ENCODE peak calls at places on chromosomes 12 and 14, in four cellular contexts. One of them, this sample, is unnamed.

GRCh38 chr14:90114554-90114953 is 52.8 kb downstream of the KCNK13 start:
- DNase-seq in fibroblast of lung: no peak
- DNase-seq in mammary epithelial cell: no peak
- DNase-seq in GM23338: no peak
- DNase-seq in this sample: no peak

GRCh38 chr12:30529489-30530269 is 166.0 kb downstream of the IPO8 start:
- DNase-seq in fibroblast of lung: no peak
- DNase-seq in mammary epithelial cell: no peak
- DNase-seq in GM23338: no peak
- DNase-seq in this sample: no peak

GRCh38 chr14:105026789-105027563 is 6.1 kb upstream of the CDCA4 start:
- DNase-seq in fibroblast of lung: peak; percentile 70
- DNase-seq in mammary epithelial cell: no peak
- DNase-seq in GM23338: no peak
- DNase-seq in this sample: no peak

GRCh38 chr14:73025544-73025943 is 1.4 kb downstream of the ZFYVE1 start:
- DNase-seq in fibroblast of lung: peak; percentile 40
- DNase-seq in mammary epithelial cell: no peak
- DNase-seq in GM23338: peak; percentile 24
- DNase-seq in this sample: no peak

GRCh38 chr14:74614508-74615495 is 2.8 kb upstream of the LTBP2 start:
- DNase-seq in fibroblast of lung: no peak
- DNase-seq in mammary epithelial cell: peak; percentile 66
- DNase-seq in GM23338: no peak
- DNase-seq in this sample: no peak

GRCh38 chr14:72883963-72884362 is 9.9 kb downstream of the DPF3 start:
- DNase-seq in fibroblast of lung: no peak
- DNase-seq in mammary epithelial cell: no peak
- DNase-seq in GM23338: peak; percentile 28
- DNase-seq in this sample: no peak

GRCh38 chr12:113070117-113070906 is 13.8 kb downstream of the DTX1 start:
- DNase-seq in fibroblast of lung: no peak
- DNase-seq in mammary epithelial cell: no peak
- DNase-seq in GM23338: no peak
- DNase-seq in this sample: no peak

GRCh38 chr12:29743801-29744200 is 39.9 kb downstream of the TMTC1 start:
- DNase-seq in fibroblast of lung: peak; percentile 96
- DNase-seq in mammary epithelial cell: peak; percentile 79
- DNase-seq in GM23338: peak; percentile 13
- DNase-seq in this sample: peak; percentile 42

GRCh38 chr14:79016828-79017505 is 846.8 kb downstream of the NRXN3 start:
- DNase-seq in fibroblast of lung: peak; percentile 77
- DNase-seq in mammary epithelial cell: peak; percentile 48
- DNase-seq in GM23338: no peak
- DNase-seq in this sample: peak; percentile 35

GRCh38 chr12:109840349-109841073 is 7.3 kb upstream of the TRPV4 start:
- DNase-seq in fibroblast of lung: no peak
- DNase-seq in mammary epithelial cell: peak; percentile 90
- DNase-seq in GM23338: peak; percentile 66
- DNase-seq in this sample: no peak

GRCh38 chr14:103315368-103315911 is 18.6 kb upstream of the EIF5 start:
- DNase-seq in fibroblast of lung: peak; percentile 84
- DNase-seq in mammary epithelial cell: peak; percentile 28
- DNase-seq in GM23338: no peak
- DNase-seq in this sample: no peak

GRCh38 chr14:69715725-69716482 is 51.0 kb upstream of the SRSF5 start:
- DNase-seq in fibroblast of lung: peak; percentile 79
- DNase-seq in mammary epithelial cell: peak; percentile 93
- DNase-seq in GM23338: no peak
- DNase-seq in this sample: no peak

GRCh38 chr14:69880051-69880487 is 853 bp downstream of the SMOC1 start:
- DNase-seq in fibroblast of lung: peak; percentile 33
- DNase-seq in mammary epithelial cell: peak; percentile 27
- DNase-seq in GM23338: peak; percentile 48
- DNase-seq in this sample: no peak

GRCh38 chr12:85642288-85642687 is 193.9 kb downstream of the RASSF9 start:
- DNase-seq in fibroblast of lung: no peak
- DNase-seq in mammary epithelial cell: no peak
- DNase-seq in GM23338: no peak
- DNase-seq in this sample: no peak

GRCh38 chr14:20436363-20436755 is 393 bp upstream of the KLHL33 start:
- DNase-seq in fibroblast of lung: peak; percentile 58
- DNase-seq in mammary epithelial cell: no peak
- DNase-seq in GM23338: no peak
- DNase-seq in this sample: no peak

GRCh38 chr12:102950107-102950949 is 7.1 kb upstream of the ASCL1 start:
- DNase-seq in fibroblast of lung: no peak
- DNase-seq in mammary epithelial cell: no peak
- DNase-seq in GM23338: peak; percentile 85
- DNase-seq in this sample: no peak

GRCh38 chr14:62763951-62764350 is 281.3 kb downstream of the KCNH5 start:
- DNase-seq in fibroblast of lung: no peak
- DNase-seq in mammary epithelial cell: no peak
- DNase-seq in GM23338: no peak
- DNase-seq in this sample: no peak

GRCh38 chr12:56590237-56590830 is 39.8 kb downstream of the BAZ2A start:
- DNase-seq in fibroblast of lung: peak; percentile 17
- DNase-seq in mammary epithelial cell: peak; percentile 43
- DNase-seq in GM23338: peak; percentile 67
- DNase-seq in this sample: no peak

GRCh38 chr14:49052516-49052915 is 533.7 kb downstream of the RPS29 start:
- DNase-seq in fibroblast of lung: no peak
- DNase-seq in mammary epithelial cell: no peak
- DNase-seq in GM23338: no peak
- DNase-seq in this sample: no peak

GRCh38 chr14:77314539-77314938 is 6.1 kb downstream of the POMT2 start:
- DNase-seq in fibroblast of lung: no peak
- DNase-seq in mammary epithelial cell: no peak
- DNase-seq in GM23338: no peak
- DNase-seq in this sample: no peak

GRCh38 chr14:97456497-97456896 is 659.3 kb downstream of the VRK1 start:
- DNase-seq in fibroblast of lung: no peak
- DNase-seq in mammary epithelial cell: no peak
- DNase-seq in GM23338: no peak
- DNase-seq in this sample: no peak

GRCh38 chr14:41476526-41476925 is 130.2 kb upstream of the LRFN5 start:
- DNase-seq in fibroblast of lung: no peak
- DNase-seq in mammary epithelial cell: peak; percentile 58
- DNase-seq in GM23338: no peak
- DNase-seq in this sample: no peak

DNA sequence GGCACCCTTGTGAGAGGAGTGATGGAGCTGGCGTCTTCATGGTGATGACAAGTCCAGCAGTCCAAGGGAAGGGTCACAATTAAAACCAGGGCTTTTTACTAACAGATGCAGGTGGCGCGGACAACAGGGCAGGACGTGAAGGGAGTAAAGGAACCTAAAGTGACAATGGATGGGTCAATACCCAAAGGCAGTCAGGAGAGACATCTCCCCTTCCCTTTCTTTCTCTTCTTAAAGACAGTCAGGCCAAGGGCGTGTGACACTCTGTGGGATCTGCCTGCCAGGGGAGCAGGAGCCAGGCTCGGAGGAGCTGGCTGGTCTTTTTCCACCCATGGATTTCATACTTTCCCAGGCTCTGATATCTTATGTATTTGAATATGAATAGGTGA is 62.0 kb downstream of the FBXL14 start:
- DNase-seq in fibroblast of lung: no peak
- DNase-seq in mammary epithelial cell: no peak
- DNase-seq in GM23338: no peak
- DNase-seq in this sample: no peak
- H3K79me2 ChIP-seq in fibroblast of lung: peaks cover 76% of the 10 kb centered on the region
- H3K79me2 ChIP-seq in mammary epithelial cell: peaks cover 54% of the 10 kb centered on the region
- H3K79me2 ChIP-seq in GM23338: no peaks in the 10 kb centered on the region
- H3K79me2 ChIP-seq in this sample: peaks cover 62% of the 10 kb centered on the region

DNA sequence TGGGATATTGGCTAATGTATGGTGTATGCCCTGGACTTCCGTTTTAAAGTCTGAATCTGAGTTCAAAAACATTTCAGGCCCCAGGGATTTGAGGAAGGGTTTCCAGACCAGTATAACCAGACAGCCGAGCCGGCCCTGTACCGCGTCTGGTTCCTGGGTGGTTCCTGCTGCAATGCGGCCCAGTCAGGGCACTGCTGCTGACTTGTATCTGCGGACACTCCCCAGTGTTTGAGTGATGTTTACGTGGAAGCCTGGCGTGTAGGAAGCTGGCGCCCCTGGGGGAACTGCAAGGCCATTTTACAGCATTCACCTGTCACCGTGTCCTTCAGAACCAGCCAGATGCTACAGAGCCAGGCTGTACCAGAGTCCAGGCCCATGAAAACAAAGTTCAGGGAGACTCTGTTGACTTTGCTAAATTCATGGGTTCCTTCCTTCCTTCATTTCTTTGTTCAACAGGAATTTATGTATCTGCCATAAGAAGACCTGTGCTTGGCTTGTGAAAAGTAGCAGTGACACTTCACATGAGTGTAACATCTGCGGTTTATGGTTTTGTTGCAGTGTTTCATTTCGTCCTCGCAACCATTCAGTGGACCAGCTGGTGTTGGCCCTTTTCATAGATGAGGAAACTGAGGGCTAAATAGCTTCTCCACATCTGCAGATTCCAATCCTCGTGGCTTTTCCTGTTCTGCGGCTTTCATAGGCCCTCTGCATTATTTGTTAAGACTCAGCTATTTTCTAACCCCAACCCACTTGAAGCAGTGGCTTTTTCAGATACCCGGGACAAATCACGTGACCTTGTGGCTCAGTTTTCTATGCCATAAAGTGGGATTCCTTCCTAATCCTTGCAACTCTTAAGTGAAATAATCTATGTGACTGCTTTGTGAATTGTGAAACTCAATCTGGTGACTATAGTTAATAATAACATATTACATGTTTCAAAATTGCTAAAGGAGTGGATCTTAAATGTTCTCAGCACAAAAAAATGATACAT is 16.9 kb downstream of the EML1 start:
- DNase-seq in fibroblast of lung: no peak
- DNase-seq in mammary epithelial cell: no peak
- DNase-seq in GM23338: no peak
- DNase-seq in this sample: no peak
- H3K4me2 ChIP-seq in fibroblast of lung: peak overlapping the region; percentile 25
- H3K4me2 ChIP-seq in mammary epithelial cell: no peak overlapping the region
- H3K4me2 ChIP-seq in GM23338: no peak overlapping the region
- H3K4me2 ChIP-seq in this sample: no peak overlapping the region

GRCh38 chr12:124556896-124557501 is 10.4 kb downstream of the NCOR2 start:
- DNase-seq in fibroblast of lung: peak; percentile 34
- DNase-seq in mammary epithelial cell: no peak
- DNase-seq in GM23338: no peak
- DNase-seq in this sample: no peak
- H3K79me2 ChIP-seq in fibroblast of lung: peaks cover 80% of the 10 kb centered on the region
- H3K79me2 ChIP-seq in mammary epithelial cell: peaks cover 100% of the 10 kb centered on the region
- H3K79me2 ChIP-seq in GM23338: peaks cover 100% of the 10 kb centered on the region
- H3K79me2 ChIP-seq in this sample: peaks cover 99% of the 10 kb centered on the region

GRCh38 chr12:104351023-104351983 is 47.8 kb downstream of the EID3 start:
- DNase-seq in fibroblast of lung: no peak
- DNase-seq in mammary epithelial cell: no peak
- DNase-seq in GM23338: peak; percentile 37
- DNase-seq in this sample: no peak
- H3K4me2 ChIP-seq in fibroblast of lung: no peak overlapping the region
- H3K4me2 ChIP-seq in mammary epithelial cell: no peak overlapping the region
- H3K4me2 ChIP-seq in GM23338: peak overlapping the region; percentile 40
- H3K4me2 ChIP-seq in this sample: no peak overlapping the region